ENCODE peak calls at places on chromosomes 7 and 10, in eight cellular contexts. O, M, S, P, X, B, L and I are unnamed samples.

GRCh38 chr7:131057015-131057518 is 270.6 kb upstream of the MKLN1 start:
- DNase-seq in O (no peak), M (peak; percentile 93), S (peak; percentile 85), P (no peak), X (no peak), B (peak; percentile 41), L (peak; percentile 60), I (no peak)

GRCh38 chr10:88108115-88108610 is 244.7 kb downstream of the PTEN start:
- DNase-seq in O (no peak), M (no peak), S (peak; percentile 93), P (no peak), X (no peak), B (peak; percentile 17), L (no peak), I (no peak)

GRCh38 chr10:60270426-60270825 is 119.2 kb downstream of the ANK3 start:
- DNase-seq in O (no peak), M (peak; percentile 64), S (no peak), P (no peak), X (no peak), B (peak; percentile 63), L (no peak), I (no peak)

GRCh38 chr10:94343159-94343558 is 19.6 kb downstream of the NOC3L start:
- DNase-seq in O (no peak), M (no peak), S (no peak), P (no peak), X (no peak), B (peak; percentile 28), L (peak; percentile 22), I (no peak)

GRCh38 chr7:55971045-55971444 is 6.7 kb downstream of the NIPSNAP2 start:
- DNase-seq in O (no peak), M (no peak), S (no peak), P (no peak), X (no peak), B (no peak), L (no peak), I (peak; percentile 62)

GRCh38 chr7:134528749-134529148 is 1.4 kb downstream of the AKR1B10 start:
- DNase-seq in O (no peak), M (no peak), S (no peak), P (no peak), X (no peak), B (no peak), L (no peak), I (no peak)

GRCh38 chr7:150860978-150861295 is 8.6 kb downstream of the AOC1 start:
- DNase-seq in O (no peak), M (no peak), S (no peak), P (no peak), X (no peak), B (no peak), L (no peak), I (no peak)

GRCh38 chr10:60162631-60163030 is 227.0 kb downstream of the ANK3 start:
- DNase-seq in O (no peak), M (no peak), S (no peak), P (no peak), X (no peak), B (no peak), L (no peak), I (no peak)

GRCh38 chr10:91354166-91354565 is 56.0 kb upstream of the HECTD2 start:
- DNase-seq in O (no peak), M (no peak), S (no peak), P (no peak), X (no peak), B (no peak), L (no peak), I (no peak)

GRCh38 chr10:80195046-80195574 is 10.2 kb downstream of the ANXA11 start:
- DNase-seq in O (no peak), M (no peak), S (no peak), P (no peak), X (no peak), B (no peak), L (no peak), I (no peak)

GRCh38 chr7:76056241-76056640 is 8.3 kb downstream of the MDH2 start:
- DNase-seq in O (no peak), M (no peak), S (no peak), P (no peak), X (no peak), B (no peak), L (no peak), I (no peak)

GRCh38 chr7:27151341-27151944 is 940 bp downstream of the HOXA3 start:
- DNase-seq in O (no peak), M (no peak), S (no peak), P (no peak), X (no peak), B (peak; percentile 58), L (no peak), I (no peak)

GRCh38 chr10:34231441-34232180 is 583.5 kb downstream of the PARD3 start:
- DNase-seq in O (no peak), M (no peak), S (no peak), P (no peak), X (no peak), B (no peak), L (no peak), I (no peak)

GRCh38 chr10:43825421-43825820 is 176.7 kb upstream of the ZNF32 start:
- DNase-seq in O (no peak), M (no peak), S (no peak), P (no peak), X (no peak), B (no peak), L (no peak), I (no peak)

GRCh38 chr7:27184342-27185012 is 555 bp downstream of the HOXA11 start:
- DNase-seq in O (no peak), M (no peak), S (no peak), P (no peak), X (no peak), B (peak; percentile 83), L (no peak), I (no peak)

GRCh38 chr7:158904599-158904998 is 48.2 kb downstream of the DYNC2I1 start:
- DNase-seq in O (no peak), M (no peak), S (no peak), P (no peak), X (no peak), B (no peak), L (no peak), I (no peak)

GRCh38 chr10:129605986-129606518 is 139.0 kb downstream of the MGMT start:
- DNase-seq in O (no peak), M (no peak), S (no peak), P (no peak), X (no peak), B (no peak), L (no peak), I (peak; percentile 96)

GRCh38 chr7:146966274-146966673 is 849.7 kb downstream of the CNTNAP2 start:
- DNase-seq in O (no peak), M (no peak), S (no peak), P (no peak), X (no peak), B (no peak), L (no peak), I (no peak)

GRCh38 chr7:8133955-8134733 is 127.8 kb downstream of the ICA1 start:
- DNase-seq in O (no peak), M (peak; percentile 50), S (no peak), P (no peak), X (no peak), B (no peak), L (no peak), I (no peak)

GRCh38 chr7:37999673-38000072 is 79.2 kb downstream of the EPDR1 start:
- DNase-seq in O (no peak), M (peak; percentile 10), S (no peak), P (no peak), X (no peak), B (no peak), L (no peak), I (no peak)

GRCh38 chr7:141513720-141514119 is 37.5 kb upstream of the AGK start:
- DNase-seq in O (no peak), M (no peak), S (no peak), P (no peak), X (no peak), B (no peak), L (no peak), I (no peak)

GRCh38 chr7:100396421-100396982 is 23.2 kb downstream of the PILRA start:
- DNase-seq in O (no peak), M (no peak), S (peak; percentile 85), P (no peak), X (no peak), B (no peak), L (no peak), I (no peak)

GRCh38 chr7:34039033-34039432 is 133.7 kb downstream of the BMPER start:
- DNase-seq in O (no peak), M (peak; percentile 22), S (no peak), P (no peak), X (no peak), B (peak; percentile 18), L (no peak), I (no peak)

GRCh38 chr7:22700559-22701002 is 26.4 kb upstream of the IL6 start:
- DNase-seq in O (no peak), M (peak; percentile 53), S (no peak), P (no peak), X (no peak), B (peak; percentile 81), L (peak; percentile 75), I (no peak)

GRCh38 chr7:8430643-8431042 is 2.8 kb upstream of the NXPH1 start:
- DNase-seq in O (no peak), M (no peak), S (no peak), P (no peak), X (no peak), B (no peak), L (no peak), I (no peak)

GRCh38 chr7:22137466-22137865 is 191.8 kb upstream of the CDCA7L start:
- DNase-seq in O (no peak), M (peak; percentile 66), S (no peak), P (no peak), X (no peak), B (peak; percentile 76), L (peak; percentile 73), I (no peak)

GRCh38 chr7:33190688-33191304 is 61.4 kb downstream of the BBS9 start:
- DNase-seq in O (no peak), M (no peak), S (no peak), P (no peak), X (no peak), B (no peak), L (no peak), I (no peak)

GRCh38 chr10:69943292-69943820 is 109.3 kb upstream of the MACROH2A2 start:
- DNase-seq in O (no peak), M (no peak), S (no peak), P (no peak), X (no peak), B (no peak), L (no peak), I (no peak)

GRCh38 chr7:151927011-151927410 is 29.2 kb upstream of the GALNTL5 start:
- DNase-seq in O (no peak), M (no peak), S (no peak), P (no peak), X (no peak), B (no peak), L (no peak), I (no peak)

GRCh38 chr10:454860-455259 is 234.6 kb downstream of the DIP2C start:
- DNase-seq in O (no peak), M (peak; percentile 90), S (no peak), P (no peak), X (no peak), B (peak; percentile 92), L (peak; percentile 87), I (no peak)

GRCh38 chr7:90677742-90678439 is 81.8 kb downstream of the CDK14 start:
- DNase-seq in O (no peak), M (no peak), S (no peak), P (peak; percentile 43), X (no peak), B (peak; percentile 23), L (no peak), I (no peak)

GRCh38 chr10:32413513-32413912 is 32.4 kb upstream of the CCDC7 start:
- DNase-seq in O (no peak), M (peak; percentile 97), S (no peak), P (no peak), X (peak; percentile 49), B (peak; percentile 95), L (peak; percentile 92), I (no peak)

GRCh38 chr10:101536800-101537199 is 51.3 kb downstream of the POLL start:
- DNase-seq in O (no peak), M (no peak), S (peak; percentile 56), P (no peak), X (no peak), B (peak; percentile 56), L (no peak), I (no peak)